ENCODE peak calls at places on chromosomes 6 and 20, in ten cellular contexts. P is IMR-90, D is Panc1, Q is AG04450, K is brain microvascular endothelial cell, N is body of pancreas, V is stomach, S is psoas muscle, H is RWPE2, W is H9. Y is an unnamed sample.

GRCh38 chr6:153814136-153814535 is 224.9 kb upstream of the OPRM1 start:
- DNase-seq in P (no peak), D (no peak), Q (no peak), K (no peak), N (no peak), V (no peak), S (no peak), H (no peak), W (peak), Y (no peak)

GRCh38 chr6:41367700-41368099 is 32.3 kb downstream of the NCR2 start:
- DNase-seq in P (peak), D (no peak), Q (peak), K (peak), N (peak), V (peak), S (no peak), H (no peak), W (peak), Y (peak)

GRCh38 chr6:49966334-49966733 is 2.4 kb upstream of the DEFB114 start:
- DNase-seq in P (no peak), D (no peak), Q (no peak), K (no peak), N (no peak), V (no peak), S (no peak), H (no peak), W (no peak), Y (no peak)

GRCh38 chr20:316316-317068 is 8.9 kb upstream of the SOX12 start:
- DNase-seq in P (peak), D (no peak), Q (no peak), K (no peak), N (no peak), V (no peak), S (no peak), H (no peak), W (no peak), Y (no peak)

GRCh38 chr20:51930775-51931174 is 128.5 kb upstream of the SALL4 start:
- DNase-seq in P (peak), D (peak), Q (peak), K (peak), N (no peak), V (no peak), S (no peak), H (no peak), W (no peak), Y (no peak)

GRCh38 chr6:39797751-39798150 is 5.6 kb downstream of the DAAM2 start:
- DNase-seq in P (no peak), D (no peak), Q (no peak), K (no peak), N (no peak), V (no peak), S (no peak), H (no peak), W (no peak), Y (no peak)

GRCh38 chr6:116229287-116229913 is 24.5 kb downstream of the TSPYL4 start:
- DNase-seq in P (peak), D (no peak), Q (peak), K (peak), N (peak), V (peak), S (peak), H (no peak), W (peak), Y (peak)

GRCh38 chr6:108518714-108519576 is 41.8 kb upstream of the FOXO3 start:
- DNase-seq in P (peak), D (peak), Q (no peak), K (peak), N (no peak), V (no peak), S (no peak), H (no peak), W (peak), Y (peak)

GRCh38 chr20:31565699-31566331 is 39.3 kb upstream of the ID1 start:
- DNase-seq in P (no peak), D (no peak), Q (no peak), K (no peak), N (no peak), V (no peak), S (no peak), H (peak), W (no peak), Y (peak)

GRCh38 chr6:118554698-118555097 is 6.6 kb downstream of the PLN start:
- DNase-seq in P (no peak), D (no peak), Q (no peak), K (no peak), N (no peak), V (no peak), S (no peak), H (no peak), W (no peak), Y (no peak)

GRCh38 chr20:24033151-24033550 is 44.6 kb upstream of the GGTLC1 start:
- DNase-seq in P (no peak), D (no peak), Q (no peak), K (no peak), N (no peak), V (no peak), S (no peak), H (no peak), W (no peak), Y (no peak)

GRCh38 chr20:50519036-50519780 is 9.0 kb downstream of the PTPN1 start:
- DNase-seq in P (no peak), D (no peak), Q (no peak), K (no peak), N (no peak), V (no peak), S (no peak), H (peak), W (no peak), Y (no peak)

GRCh38 chr6:43083041-43083669 is 7.0 kb downstream of the PTK7 start:
- DNase-seq in P (no peak), D (no peak), Q (no peak), K (no peak), N (no peak), V (no peak), S (no peak), H (no peak), W (no peak), Y (no peak)

DNA sequence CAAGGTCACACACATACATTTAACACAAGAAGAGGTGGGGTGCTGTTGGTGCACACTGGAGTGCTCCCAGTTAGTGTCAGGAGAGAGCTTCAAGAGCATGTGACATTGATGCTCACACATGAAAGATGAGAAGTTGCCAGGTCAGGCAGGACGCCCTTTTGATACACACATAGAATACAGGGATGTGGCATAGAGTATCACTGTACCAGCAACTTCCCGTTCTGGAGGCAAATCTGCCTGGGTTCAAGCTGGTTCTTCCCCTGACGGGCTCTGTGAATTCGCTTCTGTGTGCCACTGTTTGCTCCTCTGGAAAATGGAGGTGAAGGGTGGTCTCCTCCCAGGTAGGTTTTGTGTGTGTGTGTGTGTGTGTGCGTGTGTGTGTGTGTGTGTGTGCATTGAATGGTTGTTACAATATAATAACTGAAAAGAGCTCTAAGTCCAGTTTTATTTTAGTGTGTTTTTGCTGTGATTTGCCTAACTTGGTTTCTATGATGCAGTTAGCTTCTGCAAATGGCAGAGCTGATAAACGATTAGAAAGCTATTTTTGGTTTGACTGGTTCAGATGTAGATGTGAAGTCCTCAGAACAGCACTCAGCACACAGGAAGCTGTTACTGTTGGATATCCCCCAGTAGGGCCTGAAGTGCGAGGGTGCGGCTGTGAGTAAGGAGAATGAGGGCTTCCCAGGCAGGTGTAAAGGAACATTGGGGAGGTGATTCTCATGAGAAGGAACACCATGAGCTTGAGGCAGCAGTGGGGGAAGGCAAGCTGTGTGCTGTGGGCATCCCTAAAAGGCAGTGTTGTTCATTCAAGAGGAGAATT is 53.4 kb downstream of the HIVEP1 start:
- DNase-seq in P (no peak), D (no peak), Q (no peak), K (no peak), N (no peak), V (no peak), S (no peak), H (no peak), W (no peak), Y (peak)
- H3K27ac ChIP-seq in P (no peak), D (no peak), Q (no peak), K (no peak), N (no peak), V (no peak), S (no peak), H (no peak), W (no peak), Y (no peak)

DNA sequence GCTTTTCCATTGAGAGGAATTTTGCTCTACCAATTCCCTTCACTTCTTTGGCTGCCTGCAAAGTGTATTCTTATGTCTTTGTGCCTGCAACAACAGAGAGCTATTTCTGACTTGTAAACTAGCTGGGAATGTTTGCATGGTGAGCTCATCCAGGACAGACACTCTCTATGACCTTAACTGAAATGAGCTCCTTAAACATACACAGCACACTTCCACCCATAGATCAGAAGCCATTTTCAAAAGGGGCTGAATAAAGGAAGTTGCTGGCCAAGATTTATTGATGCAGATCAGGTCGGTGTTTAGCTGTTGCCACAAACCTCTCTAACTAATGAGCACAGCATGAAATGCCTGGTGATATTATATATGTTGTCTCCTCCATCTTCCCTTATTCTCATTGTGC is 377.7 kb downstream of the BTBD9 start:
- DNase-seq in P (peak), D (peak), Q (peak), K (peak), N (no peak), V (no peak), S (no peak), H (no peak), W (no peak), Y (no peak)
- H3K27ac ChIP-seq in P (peak), D (peak), Q (peak), K (peak), N (no peak), V (no peak), S (peak), H (peak), W (peak), Y (no peak)

GRCh38 chr6:122697458-122697857 is 82.1 kb upstream of the FABP7 start:
- DNase-seq in P (no peak), D (no peak), Q (no peak), K (no peak), N (no peak), V (no peak), S (no peak), H (no peak), W (no peak), Y (no peak)
- H3K27ac ChIP-seq in P (no peak), D (no peak), Q (no peak), K (no peak), N (no peak), V (no peak), S (no peak), H (peak), W (no peak), Y (no peak)

GRCh38 chr20:53914091-53914860 is 156.1 kb downstream of the BCAS1 start:
- DNase-seq in P (peak), D (no peak), Q (no peak), K (no peak), N (no peak), V (no peak), S (no peak), H (peak), W (no peak), Y (no peak)
- H3K27ac ChIP-seq in P (peak), D (peak), Q (peak), K (peak), N (peak), V (peak), S (peak), H (peak), W (no peak), Y (peak)

GRCh38 chr6:13406051-13406477 is 77.7 kb upstream of the TBC1D7 start:
- DNase-seq in P (no peak), D (no peak), Q (no peak), K (no peak), N (no peak), V (no peak), S (no peak), H (no peak), W (no peak), Y (no peak)

GRCh38 chr6:13407368-13407708 is 79.0 kb upstream of the TBC1D7 start:
- DNase-seq in P (no peak), D (no peak), Q (no peak), K (no peak), N (no peak), V (no peak), S (no peak), H (no peak), W (no peak), Y (no peak)

GRCh38 chr6:13404892-13405254 is 76.5 kb upstream of the TBC1D7 start:
- DNase-seq in P (no peak), D (no peak), Q (no peak), K (no peak), N (no peak), V (no peak), S (no peak), H (no peak), W (no peak), Y (no peak)

GRCh38 chr6:13407709-13408695 is 79.4 kb downstream of the GFOD1 start:
- DNase-seq in P (peak), D (no peak), Q (peak), K (peak), N (peak), V (peak), S (no peak), H (peak), W (no peak), Y (no peak)

GRCh38 chr6:13406781-13407180 is 78.4 kb upstream of the TBC1D7 start:
- DNase-seq in P (no peak), D (no peak), Q (no peak), K (no peak), N (no peak), V (no peak), S (no peak), H (no peak), W (no peak), Y (no peak)
- H3K27ac ChIP-seq in P (no peak), D (no peak), Q (no peak), K (no peak), N (peak), V (peak), S (peak), H (peak), W (no peak), Y (no peak)

DNA sequence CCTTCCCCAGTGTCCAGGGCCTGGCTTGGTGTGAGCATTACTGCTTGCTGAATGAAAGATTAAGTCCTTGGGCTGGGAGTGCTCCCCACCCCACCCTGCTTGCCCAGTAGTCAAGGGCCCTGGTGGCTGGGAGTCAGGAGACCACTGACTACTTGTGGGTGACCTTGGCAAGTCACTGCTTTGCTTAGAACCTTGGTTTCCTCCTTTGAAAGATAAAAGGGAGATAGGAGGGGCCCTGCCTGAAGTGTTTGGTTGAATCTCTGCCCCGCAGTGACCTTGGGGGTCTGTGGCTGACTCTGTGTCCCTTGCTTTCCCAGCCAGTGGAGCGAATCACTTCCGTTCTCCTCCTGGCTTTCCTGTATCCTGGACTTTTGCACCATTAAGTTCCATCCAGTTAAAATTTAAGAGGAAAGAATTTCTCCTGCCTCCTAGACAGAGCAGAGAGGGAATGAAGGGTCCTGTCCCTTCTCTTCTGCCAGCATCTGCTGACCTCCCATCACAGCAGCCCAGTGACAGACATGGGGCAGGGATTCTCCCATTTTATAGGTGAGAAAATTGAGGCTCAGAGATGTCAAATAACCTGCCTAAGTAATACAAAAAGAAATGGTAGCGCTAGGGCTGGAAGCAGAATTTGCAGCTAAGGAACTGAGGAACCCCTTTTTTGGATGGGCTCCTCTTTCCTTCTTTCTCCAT is 3.5 kb upstream of the EPB41L1 start:
- DNase-seq in P (no peak), D (no peak), Q (no peak), K (no peak), N (no peak), V (no peak), S (no peak), H (no peak), W (no peak), Y (no peak)
- H3K27ac ChIP-seq in P (no peak), D (no peak), Q (no peak), K (no peak), N (no peak), V (peak), S (no peak), H (no peak), W (no peak), Y (no peak)

GRCh38 chr20:63393566-63393965 is 32.4 kb upstream of the CHRNA4 start:
- DNase-seq in P (no peak), D (no peak), Q (no peak), K (no peak), N (no peak), V (no peak), S (no peak), H (no peak), W (no peak), Y (no peak)

GRCh38 chr20:63396300-63396699 is 35.2 kb upstream of the CHRNA4 start:
- DNase-seq in P (no peak), D (no peak), Q (no peak), K (no peak), N (no peak), V (no peak), S (no peak), H (peak), W (no peak), Y (no peak)

GRCh38 chr20:63394069-63394468 is 32.9 kb upstream of the CHRNA4 start:
- DNase-seq in P (no peak), D (no peak), Q (no peak), K (no peak), N (no peak), V (no peak), S (no peak), H (no peak), W (peak), Y (no peak)

GRCh38 chr20:63395723-63396122 is 34.6 kb upstream of the CHRNA4 start:
- DNase-seq in P (no peak), D (no peak), Q (no peak), K (no peak), N (no peak), V (no peak), S (no peak), H (peak), W (no peak), Y (no peak)

GRCh38 chr20:63394635-63395455 is 33.7 kb upstream of the CHRNA4 start:
- DNase-seq in P (no peak), D (no peak), Q (no peak), K (no peak), N (no peak), V (no peak), S (no peak), H (peak), W (no peak), Y (no peak)
- H3K27ac ChIP-seq in P (no peak), D (no peak), Q (no peak), K (no peak), N (no peak), V (no peak), S (no peak), H (no peak), W (no peak), Y (no peak)

DNA sequence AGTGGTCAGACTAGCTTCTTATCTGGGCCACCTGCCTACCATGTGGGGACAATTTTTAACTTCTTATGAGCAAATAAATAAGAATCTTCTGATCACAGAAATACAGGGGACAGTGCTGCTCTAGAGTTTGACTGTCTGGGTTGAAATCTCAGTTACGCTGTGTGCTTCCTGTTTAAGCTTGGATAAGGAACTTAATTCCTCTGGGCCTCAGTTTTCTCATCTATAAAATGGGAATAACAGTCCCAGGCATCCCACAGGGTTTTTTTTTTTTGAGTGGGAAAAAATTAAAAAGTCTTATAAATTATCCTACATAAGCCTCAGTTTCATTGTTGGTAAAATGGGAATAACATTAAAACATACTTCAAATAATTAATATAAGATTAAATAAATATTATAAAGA is 340.9 kb downstream of the ESR1 start:
- DNase-seq in P (no peak), D (no peak), Q (no peak), K (no peak), N (no peak), V (no peak), S (no peak), H (no peak), W (no peak), Y (no peak)
- H3K27ac ChIP-seq in P (no peak), D (no peak), Q (no peak), K (no peak), N (no peak), V (no peak), S (no peak), H (no peak), W (no peak), Y (no peak)

GRCh38 chr6:165010556-165011535 is 298.6 kb downstream of the C6orf118 start:
- DNase-seq in P (no peak), D (no peak), Q (no peak), K (peak), N (no peak), V (no peak), S (no peak), H (no peak), W (no peak), Y (no peak)
- H3K27ac ChIP-seq in P (no peak), D (no peak), Q (no peak), K (no peak), N (no peak), V (no peak), S (no peak), H (no peak), W (no peak), Y (no peak)

Y was measured in OCI-LY7.